ENCODE peak calls at places on chromosomes 13 and 19, in eight cellular contexts. One of them, this sample, is unnamed.

GRCh38 chr19:46724468-46724867 is 7.6 kb upstream of the PRKD2 start:
- DNase-seq in choroid plexus epithelial cell: no peak
- DNase-seq in heart left ventricle: no peak
- DNase-seq in endodermal cell: no peak
- DNase-seq in cardiac fibroblast: no peak
- DNase-seq in ascending aorta: no peak
- DNase-seq in transverse colon: no peak
- DNase-seq in breast epithelium: no peak
- DNase-seq in this sample: no peak

GRCh38 chr19:18274303-18274775 is at the start of gene IQCN:
- DNase-seq in choroid plexus epithelial cell: peak; percentile 42
- DNase-seq in heart left ventricle: no peak
- DNase-seq in endodermal cell: peak; percentile 75
- DNase-seq in cardiac fibroblast: peak; percentile 68
- DNase-seq in ascending aorta: peak; percentile 80
- DNase-seq in transverse colon: peak; percentile 66
- DNase-seq in breast epithelium: no peak
- DNase-seq in this sample: peak; percentile 34

GRCh38 chr19:36060430-36060829 is 5.7 kb downstream of the WDR62 start:
- DNase-seq in choroid plexus epithelial cell: peak; percentile 86
- DNase-seq in heart left ventricle: peak; percentile 62
- DNase-seq in endodermal cell: peak; percentile 79
- DNase-seq in cardiac fibroblast: peak; percentile 78
- DNase-seq in ascending aorta: no peak
- DNase-seq in transverse colon: peak; percentile 24
- DNase-seq in breast epithelium: no peak
- DNase-seq in this sample: no peak

GRCh38 chr19:5360003-5360820 is 19.6 kb upstream of the PTPRS start:
- DNase-seq in choroid plexus epithelial cell: no peak
- DNase-seq in heart left ventricle: no peak
- DNase-seq in endodermal cell: no peak
- DNase-seq in cardiac fibroblast: no peak
- DNase-seq in ascending aorta: no peak
- DNase-seq in transverse colon: no peak
- DNase-seq in breast epithelium: no peak
- DNase-seq in this sample: peak; percentile 24

GRCh38 chr13:31793246-31793645 is 53.9 kb downstream of the RXFP2 start:
- DNase-seq in choroid plexus epithelial cell: no peak
- DNase-seq in heart left ventricle: no peak
- DNase-seq in endodermal cell: no peak
- DNase-seq in cardiac fibroblast: peak; percentile 24
- DNase-seq in ascending aorta: no peak
- DNase-seq in transverse colon: no peak
- DNase-seq in breast epithelium: no peak
- DNase-seq in this sample: no peak

GRCh38 chr13:38819596-38819995 is 132.7 kb downstream of the FREM2 start:
- DNase-seq in choroid plexus epithelial cell: no peak
- DNase-seq in heart left ventricle: no peak
- DNase-seq in endodermal cell: no peak
- DNase-seq in cardiac fibroblast: no peak
- DNase-seq in ascending aorta: no peak
- DNase-seq in transverse colon: no peak
- DNase-seq in breast epithelium: no peak
- DNase-seq in this sample: no peak

GRCh38 chr19:48874309-48875135 is 2.3 kb downstream of the PPP1R15A start:
- DNase-seq in choroid plexus epithelial cell: peak; percentile 44
- DNase-seq in heart left ventricle: peak; percentile 44
- DNase-seq in endodermal cell: no peak
- DNase-seq in cardiac fibroblast: peak; percentile 47
- DNase-seq in ascending aorta: no peak
- DNase-seq in transverse colon: peak; percentile 45
- DNase-seq in breast epithelium: no peak
- DNase-seq in this sample: peak; percentile 43

GRCh38 chr19:33241530-33242101 is 16.0 kb upstream of the SLC7A10 start:
- DNase-seq in choroid plexus epithelial cell: peak; percentile 9
- DNase-seq in heart left ventricle: no peak
- DNase-seq in endodermal cell: no peak
- DNase-seq in cardiac fibroblast: peak; percentile 6
- DNase-seq in ascending aorta: no peak
- DNase-seq in transverse colon: peak; percentile 33
- DNase-seq in breast epithelium: no peak
- DNase-seq in this sample: peak; percentile 28

GRCh38 chr19:47704024-47704423 is 9.2 kb upstream of the EHD2 start:
- DNase-seq in choroid plexus epithelial cell: peak; percentile 95
- DNase-seq in heart left ventricle: no peak
- DNase-seq in endodermal cell: no peak
- DNase-seq in cardiac fibroblast: peak; percentile 61
- DNase-seq in ascending aorta: no peak
- DNase-seq in transverse colon: peak; percentile 19
- DNase-seq in breast epithelium: no peak
- DNase-seq in this sample: no peak

GRCh38 chr19:29785955-29786589 is 25.7 kb upstream of the CCNE1 start:
- DNase-seq in choroid plexus epithelial cell: no peak
- DNase-seq in heart left ventricle: no peak
- DNase-seq in endodermal cell: peak; percentile 78
- DNase-seq in cardiac fibroblast: no peak
- DNase-seq in ascending aorta: no peak
- DNase-seq in transverse colon: no peak
- DNase-seq in breast epithelium: no peak
- DNase-seq in this sample: no peak

GRCh38 chr13:95185851-95186250 is 115.4 kb downstream of the ABCC4 start:
- DNase-seq in choroid plexus epithelial cell: no peak
- DNase-seq in heart left ventricle: no peak
- DNase-seq in endodermal cell: no peak
- DNase-seq in cardiac fibroblast: peak; percentile 4
- DNase-seq in ascending aorta: no peak
- DNase-seq in transverse colon: no peak
- DNase-seq in breast epithelium: no peak
- DNase-seq in this sample: no peak

GRCh38 chr13:40611004-40611403 is 55.4 kb downstream of the FOXO1 start:
- DNase-seq in choroid plexus epithelial cell: no peak
- DNase-seq in heart left ventricle: no peak
- DNase-seq in endodermal cell: no peak
- DNase-seq in cardiac fibroblast: no peak
- DNase-seq in ascending aorta: no peak
- DNase-seq in transverse colon: no peak
- DNase-seq in breast epithelium: no peak
- DNase-seq in this sample: no peak

GRCh38 chr13:59914556-59914955 is 249.2 kb downstream of the DIAPH3 start:
- DNase-seq in choroid plexus epithelial cell: peak; percentile 40
- DNase-seq in heart left ventricle: no peak
- DNase-seq in endodermal cell: no peak
- DNase-seq in cardiac fibroblast: peak; percentile 4
- DNase-seq in ascending aorta: no peak
- DNase-seq in transverse colon: no peak
- DNase-seq in breast epithelium: no peak
- DNase-seq in this sample: no peak

GRCh38 chr19:42315024-42315423 is 1.9 kb downstream of the TMEM145 start:
- DNase-seq in choroid plexus epithelial cell: no peak
- DNase-seq in heart left ventricle: no peak
- DNase-seq in endodermal cell: no peak
- DNase-seq in cardiac fibroblast: no peak
- DNase-seq in ascending aorta: no peak
- DNase-seq in transverse colon: no peak
- DNase-seq in breast epithelium: no peak
- DNase-seq in this sample: no peak

GRCh38 chr19:42313096-42313839 is at the start of gene TMEM145:
- DNase-seq in choroid plexus epithelial cell: peak; percentile 50
- DNase-seq in heart left ventricle: no peak
- DNase-seq in endodermal cell: peak; percentile 84
- DNase-seq in cardiac fibroblast: peak; percentile 44
- DNase-seq in ascending aorta: no peak
- DNase-seq in transverse colon: peak; percentile 41
- DNase-seq in breast epithelium: no peak
- DNase-seq in this sample: peak; percentile 62

GRCh38 chr19:42311612-42312160 is 1.4 kb upstream of the TMEM145 start:
- DNase-seq in choroid plexus epithelial cell: no peak
- DNase-seq in heart left ventricle: no peak
- DNase-seq in endodermal cell: peak; percentile 69
- DNase-seq in cardiac fibroblast: no peak
- DNase-seq in ascending aorta: no peak
- DNase-seq in transverse colon: no peak
- DNase-seq in breast epithelium: no peak
- DNase-seq in this sample: no peak

GRCh38 chr19:42313840-42314755 is 989 bp downstream of the TMEM145 start:
- DNase-seq in choroid plexus epithelial cell: no peak
- DNase-seq in heart left ventricle: no peak
- DNase-seq in endodermal cell: no peak
- DNase-seq in cardiac fibroblast: no peak
- DNase-seq in ascending aorta: no peak
- DNase-seq in transverse colon: no peak
- DNase-seq in breast epithelium: no peak
- DNase-seq in this sample: no peak

GRCh38 chr19:42312370-42312769 is 739 bp upstream of the TMEM145 start:
- DNase-seq in choroid plexus epithelial cell: no peak
- DNase-seq in heart left ventricle: no peak
- DNase-seq in endodermal cell: no peak
- DNase-seq in cardiac fibroblast: no peak
- DNase-seq in ascending aorta: no peak
- DNase-seq in transverse colon: no peak
- DNase-seq in breast epithelium: no peak
- DNase-seq in this sample: no peak
- H3K4me3 ChIP-seq in choroid plexus epithelial cell: no peak overlapping the region
- H3K4me3 ChIP-seq in heart left ventricle: no peak overlapping the region
- H3K4me3 ChIP-seq in endodermal cell: no peak overlapping the region
- H3K4me3 ChIP-seq in cardiac fibroblast: no peak overlapping the region
- H3K4me3 ChIP-seq in ascending aorta: no peak overlapping the region
- H3K4me3 ChIP-seq in transverse colon: no peak overlapping the region
- H3K4me3 ChIP-seq in breast epithelium: no peak overlapping the region
- H3K4me3 ChIP-seq in this sample: no peak overlapping the region

GRCh38 chr13:110213461-110214074 is 93.4 kb downstream of the COL4A1 start:
- DNase-seq in choroid plexus epithelial cell: no peak
- DNase-seq in heart left ventricle: no peak
- DNase-seq in endodermal cell: no peak
- DNase-seq in cardiac fibroblast: no peak
- DNase-seq in ascending aorta: no peak
- DNase-seq in transverse colon: no peak
- DNase-seq in breast epithelium: no peak
- DNase-seq in this sample: no peak
- H3K4me3 ChIP-seq in choroid plexus epithelial cell: no peak overlapping the region
- H3K4me3 ChIP-seq in heart left ventricle: no peak overlapping the region
- H3K4me3 ChIP-seq in endodermal cell: no peak overlapping the region
- H3K4me3 ChIP-seq in cardiac fibroblast: no peak overlapping the region
- H3K4me3 ChIP-seq in ascending aorta: no peak overlapping the region
- H3K4me3 ChIP-seq in transverse colon: no peak overlapping the region
- H3K4me3 ChIP-seq in breast epithelium: no peak overlapping the region
- H3K4me3 ChIP-seq in this sample: no peak overlapping the region

DNA sequence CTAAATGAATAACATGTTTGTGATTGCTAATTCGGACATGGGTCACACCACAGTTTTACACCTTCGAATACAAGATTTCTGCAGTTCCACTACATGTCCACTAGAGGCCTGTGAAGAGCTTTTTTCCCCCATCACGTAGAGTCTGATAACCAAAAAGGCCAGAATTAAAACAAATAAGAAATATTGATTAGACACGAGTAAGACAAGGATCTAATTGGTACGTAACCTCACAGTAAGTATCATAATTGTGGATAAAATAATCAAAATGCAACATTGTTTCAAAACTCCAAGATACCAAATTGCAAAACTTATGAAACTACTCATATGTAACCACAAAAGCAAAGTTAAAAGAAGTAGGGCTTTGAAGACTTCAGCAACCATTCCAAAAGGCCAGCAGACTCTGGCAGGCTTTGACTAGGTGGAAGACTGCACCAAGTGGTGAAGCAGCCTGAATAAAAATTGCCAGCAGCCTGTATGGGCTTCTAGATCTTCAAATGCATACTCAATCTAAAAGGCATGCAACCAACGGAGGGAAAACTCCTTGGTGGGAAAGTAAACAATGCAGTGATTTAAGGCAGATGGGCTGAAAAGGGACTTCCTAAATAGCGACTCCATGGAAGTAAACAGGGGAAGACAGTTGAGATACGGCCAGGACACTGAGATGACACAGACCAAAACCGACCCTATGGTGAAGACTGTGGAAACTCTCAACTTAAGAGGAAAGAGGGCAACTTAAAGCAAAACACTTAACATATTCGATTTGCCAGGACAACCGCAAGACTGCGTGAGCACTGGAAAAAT is 56.7 kb downstream of the STARD13 start:
- DNase-seq in choroid plexus epithelial cell: peak; percentile 72
- DNase-seq in heart left ventricle: no peak
- DNase-seq in endodermal cell: peak; percentile 58
- DNase-seq in cardiac fibroblast: peak; percentile 63
- DNase-seq in ascending aorta: no peak
- DNase-seq in transverse colon: no peak
- DNase-seq in breast epithelium: no peak
- DNase-seq in this sample: no peak
- H3K4me3 ChIP-seq in choroid plexus epithelial cell: no peak overlapping the region
- H3K4me3 ChIP-seq in heart left ventricle: no peak overlapping the region
- H3K4me3 ChIP-seq in endodermal cell: no peak overlapping the region
- H3K4me3 ChIP-seq in cardiac fibroblast: peak overlapping the region; percentile 40
- H3K4me3 ChIP-seq in ascending aorta: no peak overlapping the region
- H3K4me3 ChIP-seq in transverse colon: no peak overlapping the region
- H3K4me3 ChIP-seq in breast epithelium: peak overlapping the region; percentile 31
- H3K4me3 ChIP-seq in this sample: no peak overlapping the region

GRCh38 chr13:100859861-100860260 is 185.3 kb upstream of the TMTC4 start:
- DNase-seq in choroid plexus epithelial cell: peak; percentile 10
- DNase-seq in heart left ventricle: no peak
- DNase-seq in endodermal cell: no peak
- DNase-seq in cardiac fibroblast: no peak
- DNase-seq in ascending aorta: no peak
- DNase-seq in transverse colon: no peak
- DNase-seq in breast epithelium: no peak
- DNase-seq in this sample: no peak

GRCh38 chr13:100852146-100852545 is 177.6 kb upstream of the TMTC4 start:
- DNase-seq in choroid plexus epithelial cell: no peak
- DNase-seq in heart left ventricle: no peak
- DNase-seq in endodermal cell: no peak
- DNase-seq in cardiac fibroblast: no peak
- DNase-seq in ascending aorta: no peak
- DNase-seq in transverse colon: no peak
- DNase-seq in breast epithelium: no peak
- DNase-seq in this sample: no peak

GRCh38 chr13:100860866-100861265 is 186.3 kb upstream of the TMTC4 start:
- DNase-seq in choroid plexus epithelial cell: no peak
- DNase-seq in heart left ventricle: no peak
- DNase-seq in endodermal cell: no peak
- DNase-seq in cardiac fibroblast: no peak
- DNase-seq in ascending aorta: no peak
- DNase-seq in transverse colon: no peak
- DNase-seq in breast epithelium: no peak
- DNase-seq in this sample: no peak

GRCh38 chr13:100854091-100854490 is 179.5 kb upstream of the TMTC4 start:
- DNase-seq in choroid plexus epithelial cell: no peak
- DNase-seq in heart left ventricle: no peak
- DNase-seq in endodermal cell: peak; percentile 76
- DNase-seq in cardiac fibroblast: no peak
- DNase-seq in ascending aorta: no peak
- DNase-seq in transverse colon: no peak
- DNase-seq in breast epithelium: no peak
- DNase-seq in this sample: no peak

DNA sequence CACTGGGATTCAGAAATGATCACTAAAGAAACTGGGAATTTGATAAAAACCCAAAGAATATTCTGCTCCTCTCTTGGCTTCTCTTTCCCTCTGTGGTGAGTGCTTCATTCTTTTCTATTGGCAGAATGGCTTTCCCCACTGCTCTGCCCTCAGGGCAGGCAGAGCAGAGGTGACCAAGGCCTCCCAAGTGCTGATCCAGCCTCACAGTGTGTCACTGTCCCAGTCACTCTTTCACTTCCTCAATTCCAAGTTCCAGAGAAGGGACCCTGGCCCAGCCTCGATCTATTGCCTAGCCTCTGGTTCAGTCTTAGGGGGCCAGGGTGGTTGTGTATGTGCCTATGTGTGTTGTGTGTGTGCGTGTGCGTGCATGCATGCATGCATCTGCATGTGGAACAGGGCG is 180.6 kb upstream of the TMTC4 start:
- DNase-seq in choroid plexus epithelial cell: no peak
- DNase-seq in heart left ventricle: no peak
- DNase-seq in endodermal cell: no peak
- DNase-seq in cardiac fibroblast: no peak
- DNase-seq in ascending aorta: no peak
- DNase-seq in transverse colon: no peak
- DNase-seq in breast epithelium: no peak
- DNase-seq in this sample: no peak
- H3K4me3 ChIP-seq in choroid plexus epithelial cell: no peak overlapping the region
- H3K4me3 ChIP-seq in heart left ventricle: no peak overlapping the region
- H3K4me3 ChIP-seq in endodermal cell: no peak overlapping the region
- H3K4me3 ChIP-seq in cardiac fibroblast: no peak overlapping the region
- H3K4me3 ChIP-seq in ascending aorta: no peak overlapping the region
- H3K4me3 ChIP-seq in transverse colon: no peak overlapping the region
- H3K4me3 ChIP-seq in breast epithelium: no peak overlapping the region
- H3K4me3 ChIP-seq in this sample: no peak overlapping the region